ENCODE peak calls at places on chromosomes 3 and 15, in four cellular contexts. T, H, Q and P are unnamed samples.

GRCh38 chr3:57309769-57310168 is 17.3 kb upstream of the ASB14 start:
- DNase-seq in T (no peak), H (no peak), Q (no peak), P (no peak)

GRCh38 chr15:74380361-74381189 is 13.1 kb upstream of the CYP11A1 start:
- DNase-seq in T (no peak), H (no peak), Q (no peak), P (no peak)

GRCh38 chr3:185925353-185925752 is 12.5 kb downstream of the TRA2B start:
- DNase-seq in T (no peak), H (no peak), Q (no peak), P (no peak)

GRCh38 chr3:112115161-112115739 is 17.8 kb downstream of the GCSAM start:
- DNase-seq in T (no peak), H (no peak), Q (peak), P (no peak)

GRCh38 chr15:58378241-58379085 is 53.3 kb upstream of the LIPC start:
- DNase-seq in T (no peak), H (no peak), Q (no peak), P (no peak)

GRCh38 chr3:94596887-94597537 is 534.2 kb downstream of the NSUN3 start:
- DNase-seq in T (no peak), H (no peak), Q (no peak), P (no peak)

GRCh38 chr15:93018574-93018973 is 70.4 kb downstream of the RGMA start:
- DNase-seq in T (no peak), H (no peak), Q (no peak), P (no peak)

GRCh38 chr3:148077318-148077923 is 620.3 kb upstream of the AGTR1 start:
- DNase-seq in T (no peak), H (peak), Q (no peak), P (no peak)

GRCh38 chr15:40338041-40338657 is 2.6 kb downstream of the CCDC9B start:
- DNase-seq in T (peak), H (peak), Q (no peak), P (peak)

GRCh38 chr3:97658670-97659285 is 105.8 kb upstream of the ARL6 start:
- DNase-seq in T (peak), H (peak), Q (no peak), P (peak)

GRCh38 chr3:131794766-131795381 is 239.9 kb downstream of the CPNE4 start:
- DNase-seq in T (peak), H (peak), Q (no peak), P (peak)

GRCh38 chr3:38626171-38626570 is 23.3 kb downstream of the SCN5A start:
- DNase-seq in T (no peak), H (no peak), Q (no peak), P (no peak)

GRCh38 chr3:149340310-149340933 is 7.0 kb upstream of the TM4SF18 start:
- DNase-seq in T (no peak), H (peak), Q (no peak), P (no peak)

GRCh38 chr3:99915911-99916310 is 98.2 kb downstream of the CMSS1 start:
- DNase-seq in T (no peak), H (no peak), Q (no peak), P (no peak)

GRCh38 chr15:88487176-88487795 is 19.8 kb downstream of the MRPS11 start:
- DNase-seq in T (no peak), H (no peak), Q (no peak), P (no peak)

GRCh38 chr3:172591171-172591605 is 68.0 kb upstream of the TNFSF10 start:
- DNase-seq in T (no peak), H (no peak), Q (no peak), P (no peak)

DNA sequence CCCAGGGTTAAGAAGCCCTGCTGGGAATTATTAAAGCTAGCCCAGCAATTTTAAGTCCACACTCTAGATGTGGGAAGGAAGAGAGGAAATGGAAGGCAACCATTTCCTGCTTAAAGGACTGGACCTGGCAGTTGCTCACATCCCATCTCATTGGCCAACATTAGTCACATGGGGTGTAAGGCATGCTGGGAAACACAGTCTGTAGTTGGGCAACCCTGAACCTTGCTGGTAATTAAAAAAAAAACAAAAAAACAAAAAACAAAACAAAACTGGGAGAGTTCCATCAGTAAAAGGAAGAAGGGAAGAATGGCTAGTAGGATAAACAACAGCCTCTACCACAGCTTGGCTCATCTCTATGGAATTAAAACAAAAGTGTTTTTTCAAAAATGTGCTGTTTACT is 136.0 kb downstream of the VGLL4 start:
- DNase-seq in T (peak), H (no peak), Q (no peak), P (no peak)
- TF ChIP-seq FOXM1 in T (no peak), H (no peak), Q (no peak), P (no peak)

GRCh38 chr15:53251523-53251922 is 461.4 kb upstream of the ONECUT1 start:
- DNase-seq in T (no peak), H (no peak), Q (no peak), P (no peak)

GRCh38 chr15:53246996-53247395 is 456.9 kb upstream of the ONECUT1 start:
- DNase-seq in T (no peak), H (no peak), Q (no peak), P (no peak)

GRCh38 chr15:53251998-53252397 is 461.9 kb upstream of the ONECUT1 start:
- DNase-seq in T (no peak), H (peak), Q (no peak), P (no peak)

DNA sequence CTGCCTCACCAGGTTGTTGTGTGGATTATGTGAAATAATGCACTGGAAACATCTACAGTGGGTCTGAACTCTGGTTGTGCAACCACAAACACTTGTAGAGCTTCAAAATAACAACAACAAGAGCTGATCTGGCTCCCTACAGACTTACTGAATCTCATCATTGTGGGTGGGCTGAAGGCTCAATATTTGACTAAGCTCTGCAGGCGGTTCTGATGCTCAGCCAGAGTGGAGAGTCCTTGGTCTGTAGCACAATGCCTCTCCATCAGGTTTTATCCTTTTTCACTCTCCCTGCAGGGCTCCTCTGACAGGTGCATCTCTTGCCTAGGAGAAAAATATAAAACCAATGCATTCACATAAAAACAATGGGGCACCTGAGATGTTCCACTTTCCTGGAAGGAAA is 456.3 kb upstream of the ONECUT1 start:
- DNase-seq in T (no peak), H (no peak), Q (no peak), P (no peak)
- TF ChIP-seq NFIC in T (no peak), H (no peak), Q (no peak), P (no peak)

GRCh38 chr15:29736745-29737023 is 85.6 kb downstream of the TJP1 start:
- DNase-seq in T (no peak), H (peak), Q (no peak), P (no peak)

GRCh38 chr15:29734917-29735572 is 87.2 kb downstream of the TJP1 start:
- DNase-seq in T (no peak), H (peak), Q (no peak), P (no peak)

GRCh38 chr15:29736012-29736744 is 86.1 kb downstream of the TJP1 start:
- DNase-seq in T (no peak), H (no peak), Q (peak), P (no peak)

DNA sequence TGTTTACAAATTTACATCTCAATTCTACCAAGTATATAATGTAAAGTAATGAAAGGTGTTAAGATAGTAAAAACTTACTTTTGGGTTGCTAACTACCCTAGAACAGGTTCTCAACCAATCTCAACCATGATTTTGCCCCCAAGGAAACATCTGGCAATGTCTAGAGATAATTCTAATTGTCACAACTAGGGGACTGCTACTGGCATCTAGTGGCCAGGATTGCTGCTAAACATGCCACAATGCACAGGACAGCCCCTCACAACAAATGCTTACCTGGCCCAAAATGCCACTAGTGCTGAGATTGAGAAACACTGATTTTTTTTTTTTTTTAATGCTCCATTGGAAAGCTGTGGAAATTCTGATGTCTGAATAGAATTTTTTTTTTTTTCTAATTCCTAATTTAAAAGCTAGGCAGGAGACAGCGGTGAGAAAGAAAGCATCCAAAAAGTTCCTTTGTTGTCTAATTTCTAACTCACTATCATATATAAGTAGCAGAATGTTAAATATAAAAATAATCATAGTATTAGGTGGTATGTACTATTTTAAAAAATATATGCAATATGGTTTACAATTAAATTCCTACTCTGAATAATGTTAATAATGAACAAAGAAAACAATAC is 81.5 kb downstream of the TJP1 start:
- DNase-seq in T (no peak), H (peak), Q (no peak), P (peak)
- TF ChIP-seq FOXM1 in T (no peak), H (no peak), Q (no peak), P (no peak)

GRCh38 chr15:79957741-79958140 is 13.3 kb downstream of the BCL2A1 start:
- DNase-seq in T (no peak), H (no peak), Q (no peak), P (no peak)
- TF ChIP-seq NFIC in T (no peak), H (no peak), Q (no peak), P (no peak)

GRCh38 chr15:96344706-96345559 is 14.4 kb downstream of the NR2F2 start:
- DNase-seq in T (no peak), H (no peak), Q (no peak), P (no peak)

GRCh38 chr15:96342611-96343528 is 12.4 kb downstream of the NR2F2 start:
- DNase-seq in T (no peak), H (no peak), Q (no peak), P (no peak)

GRCh38 chr15:96342143-96342466 is 11.6 kb downstream of the NR2F2 start:
- DNase-seq in T (no peak), H (no peak), Q (no peak), P (no peak)

GRCh38 chr15:96344120-96344705 is 13.7 kb downstream of the NR2F2 start:
- DNase-seq in T (no peak), H (no peak), Q (no peak), P (no peak)

DNA sequence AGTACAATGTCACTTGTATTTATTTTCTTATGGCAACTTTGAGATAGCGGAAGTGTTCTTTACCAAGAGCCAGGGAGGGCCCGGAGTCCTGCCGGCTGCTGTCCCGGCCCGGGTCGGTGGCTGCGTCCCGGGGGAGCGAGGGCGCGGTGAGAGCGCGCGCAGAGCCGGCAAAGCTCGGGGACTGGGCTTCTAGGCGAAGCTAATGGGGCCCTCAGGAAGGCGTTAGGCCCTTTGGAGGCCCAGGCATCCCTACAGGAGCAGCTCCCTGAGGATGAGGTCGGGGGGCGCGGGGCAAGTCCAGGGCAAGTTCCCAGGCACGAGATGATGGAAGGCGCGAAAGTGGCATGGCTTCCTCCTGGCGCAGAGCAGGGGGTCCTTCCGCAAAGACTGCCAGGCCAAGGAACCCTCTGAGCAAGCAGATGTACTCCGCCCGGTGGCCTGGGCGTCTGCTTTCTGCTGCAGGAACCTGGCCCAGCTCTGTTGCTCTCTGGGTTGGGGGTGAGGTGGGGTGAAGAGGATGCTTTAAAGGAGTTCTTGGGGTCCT is 13.1 kb downstream of the NR2F2 start:
- DNase-seq in T (no peak), H (no peak), Q (no peak), P (no peak)
- TF ChIP-seq FOXM1 in T (no peak), H (no peak), Q (no peak), P (no peak)

GRCh38 chr3:129230311-129231019 is 18.9 kb upstream of the COPG1 start:
- DNase-seq in T (peak), H (peak), Q (no peak), P (no peak)
- TF ChIP-seq NFIC in T (no peak), H (no peak), Q (no peak), P (no peak)

DNA sequence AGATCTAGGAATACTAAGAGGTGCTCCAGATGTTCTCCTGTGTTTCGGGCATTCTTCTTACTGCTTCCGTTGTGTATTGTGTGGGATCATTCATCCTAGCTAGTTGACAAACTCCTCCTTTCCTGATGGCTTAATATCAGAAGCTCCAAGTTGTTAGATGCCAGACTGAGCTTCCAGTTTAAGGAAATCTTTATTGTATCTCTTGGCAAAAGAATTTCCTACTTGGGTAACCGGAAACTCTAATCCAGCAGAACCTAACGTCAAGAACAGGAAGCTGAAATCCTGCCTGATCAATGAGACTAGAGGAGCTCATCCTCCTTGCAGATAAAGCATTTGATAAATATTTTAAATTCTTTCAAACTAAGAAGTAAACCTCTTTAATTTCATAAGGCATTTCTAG is 27.7 kb upstream of the MYH15 start:
- DNase-seq in T (no peak), H (no peak), Q (no peak), P (no peak)
- TF ChIP-seq FOXM1 in T (no peak), H (no peak), Q (no peak), P (no peak)

GRCh38 chr3:143850877-143851276 is 2.6 kb upstream of the SLC9A9 start:
- DNase-seq in T (no peak), H (no peak), Q (no peak), P (no peak)

GRCh38 chr3:143849854-143850549 is 1.7 kb upstream of the SLC9A9 start:
- DNase-seq in T (no peak), H (no peak), Q (peak), P (no peak)

GRCh38 chr3:143847787-143848631 is at the start of gene SLC9A9:
- DNase-seq in T (no peak), H (no peak), Q (peak), P (no peak)

GRCh38 chr3:143848707-143849106 is 439 bp upstream of the SLC9A9 start:
- DNase-seq in T (no peak), H (no peak), Q (no peak), P (no peak)

DNA sequence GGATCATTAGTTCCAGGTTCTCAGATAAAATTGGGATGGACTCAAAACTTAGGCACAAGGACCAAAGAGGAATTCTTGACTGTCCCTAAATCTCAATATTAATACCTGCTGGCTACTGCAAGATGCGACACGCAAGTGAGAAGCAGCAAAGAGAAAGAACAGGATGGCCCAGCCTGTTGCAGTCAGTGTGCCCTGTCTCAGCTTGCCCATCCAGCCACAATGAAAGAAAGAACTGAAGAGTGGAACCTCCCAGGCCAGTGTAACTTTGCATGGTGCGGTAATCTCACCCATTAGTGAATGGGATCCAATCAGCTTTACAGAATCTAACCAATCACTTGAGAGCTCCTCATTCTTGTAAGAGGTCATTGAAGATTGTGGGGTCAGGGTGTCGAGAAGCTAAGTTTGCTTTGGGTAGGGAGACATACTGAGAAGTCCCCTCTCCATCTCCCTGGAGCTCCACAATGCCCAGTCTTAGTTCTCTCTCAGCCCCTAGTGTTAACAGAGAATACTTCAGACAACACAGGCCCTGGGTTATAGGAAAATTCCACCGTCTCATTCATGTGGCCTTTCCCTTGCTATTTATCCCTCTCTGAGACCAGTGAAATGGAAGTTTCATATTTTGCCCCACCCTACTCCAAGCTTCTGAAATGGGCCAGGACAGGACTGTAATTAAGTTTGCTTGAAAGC is 3.2 kb upstream of the SLC9A9 start:
- DNase-seq in T (no peak), H (no peak), Q (no peak), P (no peak)
- TF ChIP-seq NFIC in T (no peak), H (no peak), Q (no peak), P (no peak)

DNA sequence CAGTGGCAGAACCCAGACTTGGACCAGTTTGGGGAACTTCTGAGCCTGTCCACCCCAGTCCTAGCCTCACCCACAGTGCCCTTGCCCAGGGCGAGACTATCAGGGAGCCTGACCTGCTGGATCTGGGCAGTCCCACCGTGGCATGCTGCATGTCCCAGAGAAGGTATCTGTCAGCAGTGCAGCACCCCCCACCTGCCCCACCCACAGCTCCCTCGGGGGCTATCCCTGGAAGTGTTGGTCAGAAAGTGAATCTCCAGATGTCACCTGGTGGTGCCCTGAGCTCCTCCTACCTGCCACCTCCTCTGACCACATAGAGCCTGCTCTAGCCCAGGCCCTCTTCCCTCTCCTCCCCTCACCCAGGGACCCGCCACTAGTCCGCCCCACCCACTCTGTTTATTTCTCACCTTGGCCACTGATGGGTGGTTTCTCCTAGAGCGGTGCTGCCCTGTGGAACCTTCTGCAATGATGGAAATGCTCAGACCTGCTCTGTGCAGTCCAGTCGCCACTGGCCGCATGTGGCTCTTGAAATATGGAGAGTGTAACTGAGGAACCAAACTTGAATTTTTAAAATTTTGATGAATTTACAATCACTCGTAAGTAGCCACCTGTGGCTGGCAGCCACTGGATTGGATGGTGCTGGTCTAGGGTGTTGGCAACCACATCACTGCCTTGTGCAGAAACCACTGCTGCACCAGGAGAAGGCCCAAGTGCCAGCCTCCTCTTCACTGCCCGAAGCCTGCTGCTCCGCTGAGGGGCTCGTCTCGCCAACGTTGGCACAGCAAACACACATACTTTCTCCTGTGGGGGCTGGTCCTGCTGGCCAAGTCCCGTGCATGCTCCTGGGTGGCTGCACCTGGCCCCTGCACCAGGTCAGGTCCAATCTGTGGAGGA is 13.1 kb downstream of the HDAC11 start:
- DNase-seq in T (no peak), H (no peak), Q (no peak), P (no peak)
- TF ChIP-seq FOXM1 in T (no peak), H (no peak), Q (no peak), P (no peak)